ENCODE peak calls at places on chromosomes 6 and 20, in ten cellular contexts. One of them, this sample, is unnamed.

GRCh38 chr20:34364013-34364382 is 925 bp downstream of the ITCH start:
- DNase-seq in retinal pigment epithelial cell: peak; percentile 42
- DNase-seq in RWPE2: peak; percentile 39
- DNase-seq in body of pancreas: no peak
- DNase-seq in astrocyte of the spinal cord: peak; percentile 63
- DNase-seq in fibroblast of pulmonary artery: peak; percentile 59
- DNase-seq in uterus: no peak
- DNase-seq in lower leg skin: no peak
- DNase-seq in thyroid gland: no peak
- DNase-seq in left ventricle myocardium inferior: no peak
- DNase-seq in this sample: peak; percentile 56

GRCh38 chr6:2947424-2947823 is 23.9 kb downstream of the SERPINB6 start:
- DNase-seq in retinal pigment epithelial cell: no peak
- DNase-seq in RWPE2: no peak
- DNase-seq in body of pancreas: no peak
- DNase-seq in astrocyte of the spinal cord: no peak
- DNase-seq in fibroblast of pulmonary artery: no peak
- DNase-seq in uterus: no peak
- DNase-seq in lower leg skin: no peak
- DNase-seq in thyroid gland: no peak
- DNase-seq in left ventricle myocardium inferior: no peak
- DNase-seq in this sample: no peak

GRCh38 chr20:31684153-31685003 is 38.3 kb downstream of the BCL2L1 start:
- DNase-seq in retinal pigment epithelial cell: no peak
- DNase-seq in RWPE2: no peak
- DNase-seq in body of pancreas: no peak
- DNase-seq in astrocyte of the spinal cord: no peak
- DNase-seq in fibroblast of pulmonary artery: no peak
- DNase-seq in uterus: no peak
- DNase-seq in lower leg skin: no peak
- DNase-seq in thyroid gland: peak; percentile 64
- DNase-seq in left ventricle myocardium inferior: no peak
- DNase-seq in this sample: no peak

GRCh38 chr6:147321260-147321659 is 117.0 kb downstream of the STXBP5 start:
- DNase-seq in retinal pigment epithelial cell: no peak
- DNase-seq in RWPE2: no peak
- DNase-seq in body of pancreas: no peak
- DNase-seq in astrocyte of the spinal cord: no peak
- DNase-seq in fibroblast of pulmonary artery: no peak
- DNase-seq in uterus: no peak
- DNase-seq in lower leg skin: no peak
- DNase-seq in thyroid gland: no peak
- DNase-seq in left ventricle myocardium inferior: no peak
- DNase-seq in this sample: no peak

GRCh38 chr20:38863024-38863851 is 57.7 kb downstream of the PPP1R16B start:
- DNase-seq in retinal pigment epithelial cell: no peak
- DNase-seq in RWPE2: no peak
- DNase-seq in body of pancreas: no peak
- DNase-seq in astrocyte of the spinal cord: no peak
- DNase-seq in fibroblast of pulmonary artery: no peak
- DNase-seq in uterus: no peak
- DNase-seq in lower leg skin: peak; percentile 76
- DNase-seq in thyroid gland: no peak
- DNase-seq in left ventricle myocardium inferior: no peak
- DNase-seq in this sample: no peak

GRCh38 chr6:34806738-34807453 is 15.0 kb downstream of the BLTP3A start:
- DNase-seq in retinal pigment epithelial cell: no peak
- DNase-seq in RWPE2: no peak
- DNase-seq in body of pancreas: no peak
- DNase-seq in astrocyte of the spinal cord: peak; percentile 36
- DNase-seq in fibroblast of pulmonary artery: peak; percentile 27
- DNase-seq in uterus: no peak
- DNase-seq in lower leg skin: no peak
- DNase-seq in thyroid gland: no peak
- DNase-seq in left ventricle myocardium inferior: no peak
- DNase-seq in this sample: peak; percentile 51

GRCh38 chr6:30722280-30723112 is 2.3 kb downstream of the TUBB start:
- DNase-seq in retinal pigment epithelial cell: no peak
- DNase-seq in RWPE2: no peak
- DNase-seq in body of pancreas: peak; percentile 78
- DNase-seq in astrocyte of the spinal cord: peak; percentile 72
- DNase-seq in fibroblast of pulmonary artery: peak; percentile 84
- DNase-seq in uterus: peak; percentile 80
- DNase-seq in lower leg skin: peak; percentile 98
- DNase-seq in thyroid gland: peak; percentile 76
- DNase-seq in left ventricle myocardium inferior: peak; percentile 84
- DNase-seq in this sample: peak; percentile 76

GRCh38 chr6:160765412-160765811 is 63.4 kb downstream of the PLG start:
- DNase-seq in retinal pigment epithelial cell: no peak
- DNase-seq in RWPE2: no peak
- DNase-seq in body of pancreas: no peak
- DNase-seq in astrocyte of the spinal cord: no peak
- DNase-seq in fibroblast of pulmonary artery: no peak
- DNase-seq in uterus: no peak
- DNase-seq in lower leg skin: no peak
- DNase-seq in thyroid gland: no peak
- DNase-seq in left ventricle myocardium inferior: no peak
- DNase-seq in this sample: no peak

GRCh38 chr20:7702141-7702540 is 238.1 kb downstream of the HAO1 start:
- DNase-seq in retinal pigment epithelial cell: no peak
- DNase-seq in RWPE2: no peak
- DNase-seq in body of pancreas: no peak
- DNase-seq in astrocyte of the spinal cord: no peak
- DNase-seq in fibroblast of pulmonary artery: peak; percentile 28
- DNase-seq in uterus: no peak
- DNase-seq in lower leg skin: no peak
- DNase-seq in thyroid gland: no peak
- DNase-seq in left ventricle myocardium inferior: no peak
- DNase-seq in this sample: no peak

GRCh38 chr6:37679539-37680476 is 17.9 kb downstream of the MDGA1 start:
- DNase-seq in retinal pigment epithelial cell: no peak
- DNase-seq in RWPE2: no peak
- DNase-seq in body of pancreas: no peak
- DNase-seq in astrocyte of the spinal cord: no peak
- DNase-seq in fibroblast of pulmonary artery: no peak
- DNase-seq in uterus: no peak
- DNase-seq in lower leg skin: no peak
- DNase-seq in thyroid gland: no peak
- DNase-seq in left ventricle myocardium inferior: no peak
- DNase-seq in this sample: no peak

DNA sequence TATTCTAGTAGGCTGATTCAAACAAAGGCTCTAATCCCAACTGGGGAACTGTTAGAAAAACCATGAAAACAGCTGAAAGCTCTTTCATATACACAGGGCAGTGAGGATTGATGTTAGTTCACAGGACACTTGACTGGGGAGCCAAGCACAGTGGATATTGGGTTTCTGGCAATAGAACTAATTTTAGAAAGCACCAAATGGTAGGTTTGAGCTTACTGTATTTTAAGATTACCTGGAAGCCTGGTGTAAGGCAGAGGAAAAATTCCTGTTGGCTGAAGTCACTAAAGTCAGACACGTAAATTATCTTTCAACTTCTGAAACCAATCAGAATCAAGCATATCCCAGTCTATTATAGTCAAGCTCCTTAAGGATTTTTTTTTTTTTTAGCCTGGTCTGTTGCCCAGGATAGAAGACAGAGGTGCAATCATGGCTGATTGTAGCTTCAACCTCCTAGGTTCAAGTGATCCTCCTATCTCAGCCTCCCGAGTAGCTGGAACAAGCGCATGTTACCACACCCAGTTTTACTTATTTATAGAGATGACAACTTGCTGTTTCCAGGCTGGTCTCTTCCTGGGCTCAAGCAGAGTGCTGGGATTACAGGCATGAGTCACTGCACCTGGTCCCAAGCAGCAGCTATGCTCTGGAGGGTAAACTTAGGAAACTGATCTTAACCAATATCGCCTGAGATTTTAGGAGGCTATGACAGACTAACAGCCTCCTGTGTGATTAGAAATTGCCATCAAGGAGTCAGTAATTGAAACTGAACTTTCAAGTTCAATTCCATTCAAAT is 32.5 kb upstream of the SYNCRIP start:
- DNase-seq in retinal pigment epithelial cell: no peak
- DNase-seq in RWPE2: no peak
- DNase-seq in body of pancreas: no peak
- DNase-seq in astrocyte of the spinal cord: peak; percentile 71
- DNase-seq in fibroblast of pulmonary artery: peak; percentile 62
- DNase-seq in uterus: no peak
- DNase-seq in lower leg skin: no peak
- DNase-seq in thyroid gland: no peak
- DNase-seq in left ventricle myocardium inferior: no peak
- DNase-seq in this sample: peak; percentile 85
- H3K4me3 ChIP-seq in retinal pigment epithelial cell: peak overlapping the region; percentile 76
- H3K4me3 ChIP-seq in RWPE2: peak overlapping the region; percentile 73
- H3K4me3 ChIP-seq in body of pancreas: no peak overlapping the region
- H3K4me3 ChIP-seq in astrocyte of the spinal cord: peak overlapping the region; percentile 99
- H3K4me3 ChIP-seq in fibroblast of pulmonary artery: peak overlapping the region; percentile 92
- H3K4me3 ChIP-seq in uterus: no peak overlapping the region
- H3K4me3 ChIP-seq in lower leg skin: no peak overlapping the region
- H3K4me3 ChIP-seq in thyroid gland: peak overlapping the region; percentile 95
- H3K4me3 ChIP-seq in left ventricle myocardium inferior: peak overlapping the region; percentile 93
- H3K4me3 ChIP-seq in this sample: peak overlapping the region; percentile 99

GRCh38 chr6:11413112-11413687 is 124.3 kb upstream of the TMEM170B start:
- DNase-seq in retinal pigment epithelial cell: no peak
- DNase-seq in RWPE2: no peak
- DNase-seq in body of pancreas: no peak
- DNase-seq in astrocyte of the spinal cord: no peak
- DNase-seq in fibroblast of pulmonary artery: no peak
- DNase-seq in uterus: no peak
- DNase-seq in lower leg skin: no peak
- DNase-seq in thyroid gland: no peak
- DNase-seq in left ventricle myocardium inferior: no peak
- DNase-seq in this sample: no peak
- TF ChIP-seq CTCF in retinal pigment epithelial cell: no peak
- TF ChIP-seq CTCF in RWPE2: no peak
- TF ChIP-seq CTCF in body of pancreas: no peak
- TF ChIP-seq CTCF in astrocyte of the spinal cord: peak; percentile 6
- TF ChIP-seq CTCF in fibroblast of pulmonary artery: no peak
- TF ChIP-seq CTCF in uterus: no peak
- TF ChIP-seq CTCF in lower leg skin: no peak
- TF ChIP-seq CTCF in thyroid gland: no peak
- TF ChIP-seq CTCF in left ventricle myocardium inferior: peak; percentile 17
- TF ChIP-seq CTCF in this sample: no peak

GRCh38 chr6:41376176-41376575 is 40.8 kb downstream of the NCR2 start:
- DNase-seq in retinal pigment epithelial cell: no peak
- DNase-seq in RWPE2: no peak
- DNase-seq in body of pancreas: no peak
- DNase-seq in astrocyte of the spinal cord: no peak
- DNase-seq in fibroblast of pulmonary artery: no peak
- DNase-seq in uterus: no peak
- DNase-seq in lower leg skin: peak; percentile 62
- DNase-seq in thyroid gland: no peak
- DNase-seq in left ventricle myocardium inferior: no peak
- DNase-seq in this sample: no peak

GRCh38 chr6:41374618-41375590 is 39.5 kb downstream of the NCR2 start:
- DNase-seq in retinal pigment epithelial cell: peak; percentile 14
- DNase-seq in RWPE2: no peak
- DNase-seq in body of pancreas: no peak
- DNase-seq in astrocyte of the spinal cord: no peak
- DNase-seq in fibroblast of pulmonary artery: no peak
- DNase-seq in uterus: no peak
- DNase-seq in lower leg skin: peak; percentile 80
- DNase-seq in thyroid gland: no peak
- DNase-seq in left ventricle myocardium inferior: no peak
- DNase-seq in this sample: no peak

GRCh38 chr6:41373919-41374617 is 38.7 kb downstream of the NCR2 start:
- DNase-seq in retinal pigment epithelial cell: no peak
- DNase-seq in RWPE2: no peak
- DNase-seq in body of pancreas: no peak
- DNase-seq in astrocyte of the spinal cord: peak; percentile 20
- DNase-seq in fibroblast of pulmonary artery: peak; percentile 1
- DNase-seq in uterus: no peak
- DNase-seq in lower leg skin: peak; percentile 56
- DNase-seq in thyroid gland: no peak
- DNase-seq in left ventricle myocardium inferior: no peak
- DNase-seq in this sample: no peak

GRCh38 chr6:41377071-41377470 is 41.7 kb downstream of the NCR2 start:
- DNase-seq in retinal pigment epithelial cell: no peak
- DNase-seq in RWPE2: no peak
- DNase-seq in body of pancreas: no peak
- DNase-seq in astrocyte of the spinal cord: no peak
- DNase-seq in fibroblast of pulmonary artery: no peak
- DNase-seq in uterus: no peak
- DNase-seq in lower leg skin: peak; percentile 31
- DNase-seq in thyroid gland: no peak
- DNase-seq in left ventricle myocardium inferior: no peak
- DNase-seq in this sample: no peak

GRCh38 chr6:41375598-41376151 is 40.3 kb downstream of the NCR2 start:
- DNase-seq in retinal pigment epithelial cell: no peak
- DNase-seq in RWPE2: no peak
- DNase-seq in body of pancreas: no peak
- DNase-seq in astrocyte of the spinal cord: no peak
- DNase-seq in fibroblast of pulmonary artery: no peak
- DNase-seq in uterus: no peak
- DNase-seq in lower leg skin: no peak
- DNase-seq in thyroid gland: no peak
- DNase-seq in left ventricle myocardium inferior: no peak
- DNase-seq in this sample: no peak
- H3K4me3 ChIP-seq in retinal pigment epithelial cell: peak overlapping the region; percentile 32
- H3K4me3 ChIP-seq in RWPE2: no peak overlapping the region
- H3K4me3 ChIP-seq in body of pancreas: no peak overlapping the region
- H3K4me3 ChIP-seq in astrocyte of the spinal cord: no peak overlapping the region
- H3K4me3 ChIP-seq in fibroblast of pulmonary artery: no peak overlapping the region
- H3K4me3 ChIP-seq in uterus: no peak overlapping the region
- H3K4me3 ChIP-seq in lower leg skin: no peak overlapping the region
- H3K4me3 ChIP-seq in thyroid gland: no peak overlapping the region
- H3K4me3 ChIP-seq in left ventricle myocardium inferior: peak overlapping the region; percentile 58
- H3K4me3 ChIP-seq in this sample: no peak overlapping the region

GRCh38 chr6:107179004-107179403 is 63.7 kb upstream of the BEND3 start:
- DNase-seq in retinal pigment epithelial cell: no peak
- DNase-seq in RWPE2: no peak
- DNase-seq in body of pancreas: no peak
- DNase-seq in astrocyte of the spinal cord: no peak
- DNase-seq in fibroblast of pulmonary artery: peak; percentile 43
- DNase-seq in uterus: no peak
- DNase-seq in lower leg skin: no peak
- DNase-seq in thyroid gland: peak; percentile 35
- DNase-seq in left ventricle myocardium inferior: no peak
- DNase-seq in this sample: peak; percentile 51
- TF ChIP-seq CTCF in retinal pigment epithelial cell: peak; percentile 40
- TF ChIP-seq CTCF in RWPE2: peak; percentile 56
- TF ChIP-seq CTCF in body of pancreas: no peak
- TF ChIP-seq CTCF in astrocyte of the spinal cord: no peak
- TF ChIP-seq CTCF in fibroblast of pulmonary artery: peak; percentile 35
- TF ChIP-seq CTCF in uterus: no peak
- TF ChIP-seq CTCF in lower leg skin: no peak
- TF ChIP-seq CTCF in thyroid gland: peak; percentile 32
- TF ChIP-seq CTCF in left ventricle myocardium inferior: no peak
- TF ChIP-seq CTCF in this sample: peak; percentile 45